ENCODE peak calls at places on chromosomes 13 and 19, in nine cellular contexts. L is neural crest cell; V is frontal cortex; Z is transverse colon; F is SK-N-DZ; D is NCI-H510A; S is mesothelial cell of epicardium; A is naive thymus-derived CD4-positive, alpha-beta T cell; O is stimulated activated CD8-positive, alpha-beta memory T cell treated with anti-CD3 and anti-CD28 coated beads, Interleukin-15, amount 100 ng/mL, for 24 hours. C is an unnamed sample.
A peak's percentile ranks its signal among the peaks of the same experiment; 100 is the strongest.

GRCh38 chr19:16588089-16588823 is 16.0 kb upstream of the SLC35E1 start:
- DNase-seq in L (no peak), V (peak; percentile 36), Z (peak; percentile 79), F (peak; percentile 64), D (peak; percentile 80), S (no peak), A (peak; percentile 60), O (no peak), C (no peak)

GRCh38 chr19:17424743-17425365 is 5.0 kb downstream of the MVB12A start:
- DNase-seq in L (peak; percentile 76), V (peak; percentile 74), Z (no peak), F (peak; percentile 70), D (peak; percentile 29), S (no peak), A (no peak), O (no peak), C (peak; percentile 78)

GRCh38 chr13:100063333-100063732 is 25.6 kb upstream of the PCCA start:
- DNase-seq in L (no peak), V (no peak), Z (no peak), F (no peak), D (no peak), S (no peak), A (no peak), O (no peak), C (no peak)

GRCh38 chr13:46668302-46668720 is 115.3 kb downstream of the LRCH1 start:
- DNase-seq in L (no peak), V (no peak), Z (no peak), F (no peak), D (no peak), S (no peak), A (no peak), O (no peak), C (no peak)

GRCh38 chr19:6062961-6063575 is 47.2 kb downstream of the RFX2 start:
- DNase-seq in L (no peak), V (no peak), Z (peak; percentile 8), F (no peak), D (no peak), S (no peak), A (no peak), O (no peak), C (no peak)

GRCh38 chr13:36910545-36910944 is 9.5 kb downstream of the SMAD9 start:
- DNase-seq in L (no peak), V (no peak), Z (no peak), F (no peak), D (no peak), S (no peak), A (no peak), O (no peak), C (no peak)

GRCh38 chr13:102089722-102090121 is 312.1 kb downstream of the FGF14 start:
- DNase-seq in L (no peak), V (no peak), Z (no peak), F (no peak), D (no peak), S (no peak), A (no peak), O (no peak), C (no peak)

GRCh38 chr19:37654525-37654832 is 786 bp downstream of the ZFP30 start:
- DNase-seq in L (no peak), V (no peak), Z (no peak), F (no peak), D (peak; percentile 19), S (no peak), A (peak; percentile 10), O (no peak), C (no peak)

GRCh38 chr19:42076375-42076944 is 494 bp downstream of the ZNF574 start:
- DNase-seq in L (no peak), V (no peak), Z (peak; percentile 58), F (no peak), D (no peak), S (peak; percentile 43), A (no peak), O (peak; percentile 10), C (no peak)

GRCh38 chr13:44276061-44276460 is 97.6 kb upstream of the SERP2 start:
- DNase-seq in L (no peak), V (no peak), Z (no peak), F (no peak), D (no peak), S (no peak), A (no peak), O (no peak), C (no peak)

C was measured in type B pancreatic cell.